ENCODE peak calls at places on chromosomes 6 and 20, in eight cellular contexts. One of them, this sample, is unnamed.

GRCh38 chr20:273884-274283 is 16.4 kb downstream of the DEFB132 start:
- DNase-seq in effector CD8-positive, alpha-beta T cell: no peak
- DNase-seq in colonic mucosa: no peak
- DNase-seq in stromal cell of bone marrow: no peak
- DNase-seq in transverse colon: no peak
- DNase-seq in CD8-positive, alpha-beta T cell: no peak
- DNase-seq in HS-5: no peak
- DNase-seq in tibial artery: no peak
- DNase-seq in this sample: no peak

GRCh38 chr20:50003253-50003656 is 20.5 kb downstream of the SNAI1 start:
- DNase-seq in effector CD8-positive, alpha-beta T cell: no peak
- DNase-seq in transverse colon: no peak
- DNase-seq in colonic mucosa: no peak
- DNase-seq in CD8-positive, alpha-beta T cell: no peak
- DNase-seq in stromal cell of bone marrow: no peak
- DNase-seq in HS-5: peak
- DNase-seq in tibial artery: no peak
- DNase-seq in this sample: peak

GRCh38 chr20:61896058-61896961 is 169.4 kb downstream of the TAF4 start:
- DNase-seq in HS-5: no peak
- DNase-seq in tibial artery: no peak
- DNase-seq in stromal cell of bone marrow: peak
- DNase-seq in effector CD8-positive, alpha-beta T cell: no peak
- DNase-seq in CD8-positive, alpha-beta T cell: no peak
- DNase-seq in transverse colon: peak
- DNase-seq in colonic mucosa: no peak
- DNase-seq in this sample: peak

GRCh38 chr6:3398165-3398562 is 58.7 kb downstream of the SLC22A23 start:
- DNase-seq in CD8-positive, alpha-beta T cell: no peak
- DNase-seq in transverse colon: no peak
- DNase-seq in colonic mucosa: no peak
- DNase-seq in effector CD8-positive, alpha-beta T cell: no peak
- DNase-seq in tibial artery: no peak
- DNase-seq in stromal cell of bone marrow: no peak
- DNase-seq in HS-5: no peak
- DNase-seq in this sample: no peak

GRCh38 chr20:36010745-36011326 is 42.4 kb downstream of the CNBD2 start:
- DNase-seq in tibial artery: no peak
- DNase-seq in transverse colon: no peak
- DNase-seq in CD8-positive, alpha-beta T cell: no peak
- DNase-seq in HS-5: no peak
- DNase-seq in stromal cell of bone marrow: no peak
- DNase-seq in colonic mucosa: no peak
- DNase-seq in effector CD8-positive, alpha-beta T cell: no peak
- DNase-seq in this sample: no peak

GRCh38 chr20:40336034-40336433 is 353.0 kb downstream of the MAFB start:
- DNase-seq in tibial artery: peak
- DNase-seq in colonic mucosa: no peak
- DNase-seq in transverse colon: no peak
- DNase-seq in stromal cell of bone marrow: no peak
- DNase-seq in CD8-positive, alpha-beta T cell: no peak
- DNase-seq in effector CD8-positive, alpha-beta T cell: no peak
- DNase-seq in HS-5: no peak
- DNase-seq in this sample: no peak

GRCh38 chr6:130206474-130206873 is 16.3 kb downstream of the SAMD3 start:
- DNase-seq in colonic mucosa: no peak
- DNase-seq in transverse colon: no peak
- DNase-seq in tibial artery: no peak
- DNase-seq in stromal cell of bone marrow: no peak
- DNase-seq in effector CD8-positive, alpha-beta T cell: no peak
- DNase-seq in CD8-positive, alpha-beta T cell: no peak
- DNase-seq in HS-5: no peak
- DNase-seq in this sample: no peak

GRCh38 chr6:87791982-87792381 is 89.9 kb upstream of the AKIRIN2 start:
- DNase-seq in stromal cell of bone marrow: no peak
- DNase-seq in transverse colon: no peak
- DNase-seq in colonic mucosa: no peak
- DNase-seq in CD8-positive, alpha-beta T cell: no peak
- DNase-seq in HS-5: no peak
- DNase-seq in tibial artery: no peak
- DNase-seq in effector CD8-positive, alpha-beta T cell: no peak
- DNase-seq in this sample: no peak